ENCODE peak calls at places on chromosomes 3 and 15, in seven cellular contexts. One of them, this sample, is unnamed.

GRCh38 chr3:139617656-139618268 is 60.0 kb downstream of the NMNAT3 start:
- DNase-seq in endothelial cell: no peak
- DNase-seq in HepG2: no peak
- DNase-seq in tibial artery: no peak
- DNase-seq in colonic mucosa: no peak
- DNase-seq in cardiac muscle cell: no peak
- DNase-seq in brain microvascular endothelial cell: no peak
- DNase-seq in this sample: no peak

GRCh38 chr15:93165737-93166136 is 76.7 kb upstream of the RGMA start:
- DNase-seq in cardiac muscle cell: no peak
- DNase-seq in colonic mucosa: no peak
- DNase-seq in tibial artery: no peak
- DNase-seq in HepG2: no peak
- DNase-seq in endothelial cell: no peak
- DNase-seq in brain microvascular endothelial cell: no peak
- DNase-seq in this sample: no peak

GRCh38 chr15:74989527-74989926 is 5.8 kb upstream of the SCAMP5 start:
- DNase-seq in cardiac muscle cell: no peak
- DNase-seq in tibial artery: no peak
- DNase-seq in brain microvascular endothelial cell: no peak
- DNase-seq in HepG2: no peak
- DNase-seq in endothelial cell: no peak
- DNase-seq in colonic mucosa: no peak
- DNase-seq in this sample: no peak

GRCh38 chr3:42880183-42880582 is 4.5 kb upstream of the CYP8B1 start:
- DNase-seq in cardiac muscle cell: no peak
- DNase-seq in tibial artery: no peak
- DNase-seq in colonic mucosa: no peak
- DNase-seq in endothelial cell: no peak
- DNase-seq in brain microvascular endothelial cell: no peak
- DNase-seq in HepG2: no peak
- DNase-seq in this sample: no peak

GRCh38 chr3:37967252-37967881 is 23.2 kb upstream of the VILL start:
- DNase-seq in tibial artery: peak
- DNase-seq in colonic mucosa: peak
- DNase-seq in cardiac muscle cell: peak
- DNase-seq in HepG2: peak
- DNase-seq in endothelial cell: peak
- DNase-seq in brain microvascular endothelial cell: peak
- DNase-seq in this sample: no peak

GRCh38 chr3:141076026-141076797 is 25.1 kb downstream of the SPSB4 start:
- DNase-seq in cardiac muscle cell: no peak
- DNase-seq in HepG2: no peak
- DNase-seq in colonic mucosa: no peak
- DNase-seq in endothelial cell: no peak
- DNase-seq in tibial artery: no peak
- DNase-seq in brain microvascular endothelial cell: no peak
- DNase-seq in this sample: no peak

GRCh38 chr15:49742381-49742780 is 121.5 kb downstream of the DTWD1 start:
- DNase-seq in HepG2: no peak
- DNase-seq in colonic mucosa: peak
- DNase-seq in cardiac muscle cell: no peak
- DNase-seq in brain microvascular endothelial cell: no peak
- DNase-seq in endothelial cell: no peak
- DNase-seq in tibial artery: no peak
- DNase-seq in this sample: no peak

GRCh38 chr3:177231237-177231636 is 34.0 kb upstream of the TBL1XR1 start:
- DNase-seq in endothelial cell: no peak
- DNase-seq in colonic mucosa: no peak
- DNase-seq in brain microvascular endothelial cell: no peak
- DNase-seq in cardiac muscle cell: no peak
- DNase-seq in tibial artery: no peak
- DNase-seq in HepG2: no peak
- DNase-seq in this sample: no peak

GRCh38 chr15:40100133-40100946 is 8.3 kb downstream of the BMF start:
- DNase-seq in brain microvascular endothelial cell: no peak
- DNase-seq in tibial artery: no peak
- DNase-seq in HepG2: no peak
- DNase-seq in cardiac muscle cell: no peak
- DNase-seq in colonic mucosa: no peak
- DNase-seq in endothelial cell: no peak
- DNase-seq in this sample: no peak

GRCh38 chr15:39369768-39370167 is 211.1 kb upstream of the THBS1 start:
- DNase-seq in endothelial cell: no peak
- DNase-seq in tibial artery: no peak
- DNase-seq in HepG2: no peak
- DNase-seq in colonic mucosa: no peak
- DNase-seq in cardiac muscle cell: no peak
- DNase-seq in brain microvascular endothelial cell: no peak
- DNase-seq in this sample: no peak

GRCh38 chr3:136546718-136547117 is 205.5 kb downstream of the STAG1 start:
- DNase-seq in cardiac muscle cell: peak
- DNase-seq in endothelial cell: no peak
- DNase-seq in HepG2: no peak
- DNase-seq in colonic mucosa: no peak
- DNase-seq in brain microvascular endothelial cell: no peak
- DNase-seq in tibial artery: no peak
- DNase-seq in this sample: no peak

GRCh38 chr15:52162876-52163275 is 28.3 kb downstream of the GNB5 start:
- DNase-seq in HepG2: no peak
- DNase-seq in brain microvascular endothelial cell: no peak
- DNase-seq in tibial artery: no peak
- DNase-seq in cardiac muscle cell: no peak
- DNase-seq in endothelial cell: no peak
- DNase-seq in colonic mucosa: no peak
- DNase-seq in this sample: no peak

GRCh38 chr15:52162260-52162659 is 28.9 kb downstream of the GNB5 start:
- DNase-seq in endothelial cell: no peak
- DNase-seq in HepG2: no peak
- DNase-seq in brain microvascular endothelial cell: no peak
- DNase-seq in cardiac muscle cell: no peak
- DNase-seq in colonic mucosa: no peak
- DNase-seq in tibial artery: no peak
- DNase-seq in this sample: no peak

GRCh38 chr15:52164631-52165265 is 26.4 kb downstream of the GNB5 start:
- DNase-seq in cardiac muscle cell: peak
- DNase-seq in colonic mucosa: no peak
- DNase-seq in tibial artery: no peak
- DNase-seq in brain microvascular endothelial cell: no peak
- DNase-seq in HepG2: no peak
- DNase-seq in endothelial cell: no peak
- DNase-seq in this sample: no peak

GRCh38 chr15:52161406-52161966 is 29.7 kb downstream of the GNB5 start:
- DNase-seq in cardiac muscle cell: no peak
- DNase-seq in HepG2: no peak
- DNase-seq in brain microvascular endothelial cell: no peak
- DNase-seq in tibial artery: no peak
- DNase-seq in endothelial cell: no peak
- DNase-seq in colonic mucosa: no peak
- DNase-seq in this sample: no peak

DNA sequence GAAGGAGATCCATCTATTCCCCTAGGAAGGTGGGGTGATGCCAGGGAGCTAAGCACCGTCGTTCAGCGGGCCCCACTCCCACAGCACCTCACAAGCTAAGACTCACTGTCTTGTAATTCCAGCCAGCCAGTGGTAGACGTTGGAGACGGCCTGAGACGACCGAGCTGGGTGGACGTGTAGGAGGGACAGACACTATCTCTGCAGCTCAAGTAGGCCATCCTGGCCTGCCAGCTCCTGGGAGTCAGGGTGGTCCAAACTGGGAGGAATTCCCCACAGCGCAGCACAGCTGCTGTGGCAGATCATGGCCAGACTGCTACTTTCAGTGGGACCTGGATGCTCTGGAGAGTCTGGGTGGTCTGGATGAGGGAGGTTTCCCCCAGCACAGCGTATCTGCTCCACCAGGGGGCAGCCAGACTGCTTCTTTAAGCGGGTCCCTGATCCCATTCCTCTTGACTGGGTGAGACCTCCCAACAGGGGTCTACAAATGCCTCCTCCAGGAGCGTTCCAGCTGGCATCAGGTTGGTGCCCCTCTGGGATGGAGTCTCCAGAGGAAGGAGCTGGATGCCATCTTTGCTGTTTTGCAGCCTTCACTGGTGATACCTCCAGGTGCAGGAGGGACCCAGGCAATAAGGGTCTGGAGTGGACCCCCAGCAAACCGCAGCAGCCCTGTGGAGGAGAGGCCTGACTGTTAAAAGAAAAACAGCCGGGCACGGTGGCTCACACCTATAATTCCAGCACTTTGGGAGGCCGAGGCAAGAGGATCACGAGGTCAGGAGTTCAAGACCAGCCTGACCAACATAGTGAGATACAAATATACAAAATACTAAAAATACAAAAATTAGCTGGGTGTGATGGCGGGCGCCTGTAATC is 27.6 kb downstream of the GNB5 start:
- DNase-seq in endothelial cell: peak
- DNase-seq in tibial artery: no peak
- DNase-seq in cardiac muscle cell: no peak
- DNase-seq in HepG2: no peak
- DNase-seq in brain microvascular endothelial cell: no peak
- DNase-seq in colonic mucosa: no peak
- DNase-seq in this sample: peak
- TF ChIP-seq CTCF in endothelial cell: peak
- TF ChIP-seq CTCF in tibial artery: no peak
- TF ChIP-seq CTCF in cardiac muscle cell: peak
- TF ChIP-seq CTCF in HepG2: peak
- TF ChIP-seq CTCF in brain microvascular endothelial cell: peak
- TF ChIP-seq CTCF in colonic mucosa: no peak
- TF ChIP-seq CTCF in this sample: no peak

DNA sequence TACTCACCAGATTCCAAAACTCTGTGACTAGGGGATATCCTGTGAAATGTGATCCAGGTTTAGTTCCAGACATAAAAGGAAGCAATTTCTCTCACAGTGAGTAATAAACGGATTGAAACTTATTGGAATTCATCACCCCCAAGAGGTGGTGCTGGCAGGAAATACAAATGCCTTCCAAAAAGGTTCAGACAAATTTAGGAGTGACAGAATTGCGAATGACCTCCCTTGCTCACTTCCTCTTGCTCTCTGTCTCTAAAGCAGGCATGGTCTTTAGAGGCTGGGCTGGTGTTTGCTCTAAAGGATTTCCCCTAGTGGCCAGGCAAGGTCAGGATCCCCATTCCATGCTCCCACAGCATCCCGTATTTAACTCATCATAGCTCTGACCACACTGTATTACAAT is 449.4 kb upstream of the PPP2R3A start:
- DNase-seq in tibial artery: no peak
- DNase-seq in brain microvascular endothelial cell: peak
- DNase-seq in HepG2: peak
- DNase-seq in endothelial cell: no peak
- DNase-seq in colonic mucosa: no peak
- DNase-seq in cardiac muscle cell: peak
- DNase-seq in this sample: no peak
- TF ChIP-seq CTCF in tibial artery: no peak
- TF ChIP-seq CTCF in brain microvascular endothelial cell: peak
- TF ChIP-seq CTCF in HepG2: peak
- TF ChIP-seq CTCF in endothelial cell: peak
- TF ChIP-seq CTCF in colonic mucosa: no peak
- TF ChIP-seq CTCF in cardiac muscle cell: no peak
- TF ChIP-seq CTCF in this sample: no peak

GRCh38 chr3:30135190-30135589 is 471.2 kb upstream of the TGFBR2 start:
- DNase-seq in endothelial cell: no peak
- DNase-seq in tibial artery: no peak
- DNase-seq in colonic mucosa: no peak
- DNase-seq in brain microvascular endothelial cell: no peak
- DNase-seq in cardiac muscle cell: peak
- DNase-seq in HepG2: no peak
- DNase-seq in this sample: no peak
- TF ChIP-seq CTCF in endothelial cell: no peak
- TF ChIP-seq CTCF in tibial artery: no peak
- TF ChIP-seq CTCF in colonic mucosa: no peak
- TF ChIP-seq CTCF in brain microvascular endothelial cell: peak
- TF ChIP-seq CTCF in cardiac muscle cell: peak
- TF ChIP-seq CTCF in HepG2: peak
- TF ChIP-seq CTCF in this sample: peak

GRCh38 chr3:17431004-17431403 is 311.4 kb downstream of the TBC1D5 start:
- DNase-seq in tibial artery: no peak
- DNase-seq in cardiac muscle cell: peak
- DNase-seq in endothelial cell: no peak
- DNase-seq in brain microvascular endothelial cell: no peak
- DNase-seq in HepG2: peak
- DNase-seq in colonic mucosa: no peak
- DNase-seq in this sample: no peak
- TF ChIP-seq CTCF in tibial artery: peak
- TF ChIP-seq CTCF in cardiac muscle cell: peak
- TF ChIP-seq CTCF in endothelial cell: peak
- TF ChIP-seq CTCF in brain microvascular endothelial cell: peak
- TF ChIP-seq CTCF in HepG2: peak
- TF ChIP-seq CTCF in colonic mucosa: peak
- TF ChIP-seq CTCF in this sample: peak